ENCODE peak calls at places on chromosomes 7 and 10, in four cellular contexts. One of them, this sample, is unnamed.

GRCh38 chr10:71333154-71333887 is 14.3 kb downstream of the SLC29A3 start:
- DNase-seq in adrenal gland: no peak
- DNase-seq in PC-9: no peak
- DNase-seq in upper lobe of right lung: peak; percentile 76
- DNase-seq in this sample: no peak

GRCh38 chr7:118052330-118052729 is 131.6 kb upstream of the LSM8 start:
- DNase-seq in adrenal gland: no peak
- DNase-seq in PC-9: no peak
- DNase-seq in upper lobe of right lung: no peak
- DNase-seq in this sample: no peak

GRCh38 chr7:42264702-42265101 is 27.7 kb upstream of the GLI3 start:
- DNase-seq in adrenal gland: no peak
- DNase-seq in PC-9: no peak
- DNase-seq in upper lobe of right lung: no peak
- DNase-seq in this sample: no peak

GRCh38 chr10:92123031-92123450 is 167.8 kb downstream of the CPEB3 start:
- DNase-seq in adrenal gland: peak; percentile 22
- DNase-seq in PC-9: peak; percentile 43
- DNase-seq in upper lobe of right lung: no peak
- DNase-seq in this sample: no peak

GRCh38 chr10:131915990-131916766 is 15.4 kb downstream of the PPP2R2D start:
- DNase-seq in adrenal gland: peak; percentile 10
- DNase-seq in PC-9: no peak
- DNase-seq in upper lobe of right lung: peak; percentile 34
- DNase-seq in this sample: no peak

GRCh38 chr7:7719235-7719634 is 828 bp upstream of the RPA3 start:
- DNase-seq in adrenal gland: peak; percentile 50
- DNase-seq in PC-9: peak; percentile 37
- DNase-seq in upper lobe of right lung: no peak
- DNase-seq in this sample: no peak

GRCh38 chr7:5477723-5478531 is 54.3 kb upstream of the TNRC18 start:
- DNase-seq in adrenal gland: no peak
- DNase-seq in PC-9: no peak
- DNase-seq in upper lobe of right lung: no peak
- DNase-seq in this sample: no peak

GRCh38 chr10:118373786-118374185 is 31.7 kb upstream of the FAM204A start:
- DNase-seq in adrenal gland: no peak
- DNase-seq in PC-9: peak; percentile 16
- DNase-seq in upper lobe of right lung: no peak
- DNase-seq in this sample: no peak

GRCh38 chr10:30999084-30999712 is 32.5 kb downstream of the ZNF438 start:
- DNase-seq in adrenal gland: peak; percentile 38
- DNase-seq in PC-9: no peak
- DNase-seq in upper lobe of right lung: no peak
- DNase-seq in this sample: no peak

GRCh38 chr7:116325517-116325916 is 115.2 kb downstream of the TES start:
- DNase-seq in adrenal gland: no peak
- DNase-seq in PC-9: no peak
- DNase-seq in upper lobe of right lung: no peak
- DNase-seq in this sample: no peak

GRCh38 chr10:62437696-62438095 is 63.5 kb downstream of the ZNF365 start:
- DNase-seq in adrenal gland: no peak
- DNase-seq in PC-9: no peak
- DNase-seq in upper lobe of right lung: no peak
- DNase-seq in this sample: no peak

GRCh38 chr7:35983585-35983984 is 169.5 kb upstream of the EEPD1 start:
- DNase-seq in adrenal gland: no peak
- DNase-seq in PC-9: no peak
- DNase-seq in upper lobe of right lung: no peak
- DNase-seq in this sample: no peak

GRCh38 chr10:3480281-3480999 is 304.6 kb downstream of the KLF6 start:
- DNase-seq in adrenal gland: no peak
- DNase-seq in PC-9: no peak
- DNase-seq in upper lobe of right lung: no peak
- DNase-seq in this sample: no peak

GRCh38 chr7:158270856-158271413 is 316.7 kb downstream of the PTPRN2 start:
- DNase-seq in adrenal gland: no peak
- DNase-seq in PC-9: no peak
- DNase-seq in upper lobe of right lung: peak; percentile 38
- DNase-seq in this sample: no peak

GRCh38 chr7:110442386-110442837 is 648.5 kb upstream of the LRRN3 start:
- DNase-seq in adrenal gland: peak; percentile 33
- DNase-seq in PC-9: peak; percentile 47
- DNase-seq in upper lobe of right lung: no peak
- DNase-seq in this sample: no peak

GRCh38 chr10:124145109-124145860 is 51.9 kb upstream of the CHST15 start:
- DNase-seq in adrenal gland: peak; percentile 74
- DNase-seq in PC-9: no peak
- DNase-seq in upper lobe of right lung: peak; percentile 73
- DNase-seq in this sample: peak; percentile 74

GRCh38 chr10:100909506-100910260 is 3.1 kb upstream of the SLF2 start:
- DNase-seq in adrenal gland: no peak
- DNase-seq in PC-9: no peak
- DNase-seq in upper lobe of right lung: no peak
- DNase-seq in this sample: no peak

GRCh38 chr10:33352154-33352553 is 17.7 kb upstream of the NRP1 start:
- DNase-seq in adrenal gland: no peak
- DNase-seq in PC-9: no peak
- DNase-seq in upper lobe of right lung: no peak
- DNase-seq in this sample: no peak

GRCh38 chr7:69837387-69838068 is 239.3 kb downstream of the AUTS2 start:
- DNase-seq in adrenal gland: no peak
- DNase-seq in PC-9: no peak
- DNase-seq in upper lobe of right lung: no peak
- DNase-seq in this sample: no peak

GRCh38 chr7:127803626-127804025 is 151.6 kb downstream of the SND1 start:
- DNase-seq in adrenal gland: no peak
- DNase-seq in PC-9: no peak
- DNase-seq in upper lobe of right lung: no peak
- DNase-seq in this sample: no peak

GRCh38 chr7:4893929-4894475 is 10.5 kb upstream of the RADIL start:
- DNase-seq in adrenal gland: no peak
- DNase-seq in PC-9: no peak
- DNase-seq in upper lobe of right lung: no peak
- DNase-seq in this sample: no peak

GRCh38 chr7:46850563-46851325 is 731.2 kb downstream of the TNS3 start:
- DNase-seq in adrenal gland: no peak
- DNase-seq in PC-9: no peak
- DNase-seq in upper lobe of right lung: no peak
- DNase-seq in this sample: no peak

GRCh38 chr10:132705173-132705572 is 80.8 kb downstream of the NKX6-2 start:
- DNase-seq in adrenal gland: no peak
- DNase-seq in PC-9: no peak
- DNase-seq in upper lobe of right lung: peak; percentile 55
- DNase-seq in this sample: peak; percentile 44

GRCh38 chr10:80542053-80542452 is 4.4 kb downstream of the SH2D4B start:
- DNase-seq in adrenal gland: no peak
- DNase-seq in PC-9: no peak
- DNase-seq in upper lobe of right lung: no peak
- DNase-seq in this sample: no peak
- H3K4me3 ChIP-seq in adrenal gland: no peak overlapping the region
- H3K4me3 ChIP-seq in PC-9: no peak overlapping the region
- H3K4me3 ChIP-seq in upper lobe of right lung: no peak overlapping the region
- H3K4me3 ChIP-seq in this sample: no peak overlapping the region

GRCh38 chr7:45080265-45080957 is 8.4 kb downstream of the NACAD start:
- DNase-seq in adrenal gland: no peak
- DNase-seq in PC-9: no peak
- DNase-seq in upper lobe of right lung: peak; percentile 65
- DNase-seq in this sample: no peak
- H3K9me3 ChIP-seq in adrenal gland: no peaks in the 10 kb centered on the region
- H3K9me3 ChIP-seq in PC-9: no peaks in the 10 kb centered on the region
- H3K9me3 ChIP-seq in upper lobe of right lung: no peaks in the 10 kb centered on the region
- H3K9me3 ChIP-seq in this sample: no peaks in the 10 kb centered on the region

DNA sequence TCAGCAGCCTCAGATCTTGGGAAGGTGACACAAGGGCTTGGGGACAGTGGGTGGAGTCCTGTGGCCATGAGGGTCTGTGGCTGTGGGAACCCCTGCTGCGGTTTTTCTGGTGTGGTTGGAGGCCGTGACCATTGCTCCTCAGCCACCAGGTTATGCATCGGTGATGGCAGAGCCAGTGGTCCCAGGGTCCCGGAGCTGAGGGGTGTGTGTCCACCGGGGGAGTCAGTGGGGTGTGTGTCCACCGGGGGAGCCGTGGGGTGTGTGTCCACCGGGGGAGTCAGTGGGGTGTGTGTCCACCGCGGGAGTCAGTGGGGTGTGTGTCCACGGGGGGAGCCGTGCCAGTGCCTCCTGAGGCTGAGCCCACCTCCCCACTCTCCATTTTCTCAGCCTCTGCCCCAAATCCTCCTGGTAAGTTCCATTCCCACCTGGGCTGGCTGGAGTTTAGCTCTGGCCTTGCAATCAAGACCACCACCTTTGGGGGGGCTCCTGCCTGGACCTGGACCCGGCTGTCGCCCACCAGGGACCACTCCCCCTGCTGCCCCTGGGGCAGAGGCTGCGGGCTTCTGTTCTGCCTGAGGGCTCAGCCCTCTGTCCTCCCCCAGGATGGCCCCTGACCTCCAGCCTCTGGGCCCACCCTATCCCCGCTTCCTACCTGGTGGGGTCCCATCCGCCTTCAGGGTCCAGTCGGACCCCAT is 143.5 kb downstream of the ELFN1 start:
- DNase-seq in adrenal gland: no peak
- DNase-seq in PC-9: no peak
- DNase-seq in upper lobe of right lung: peak; percentile 55
- DNase-seq in this sample: no peak
- TF ChIP-seq CTCF in adrenal gland: no peak
- TF ChIP-seq CTCF in PC-9: no peak
- TF ChIP-seq CTCF in upper lobe of right lung: no peak
- TF ChIP-seq CTCF in this sample: no peak

GRCh38 chr10:117168135-117168674 is 29.1 kb upstream of the KCNK18 start:
- DNase-seq in adrenal gland: peak; percentile 51
- DNase-seq in PC-9: no peak
- DNase-seq in upper lobe of right lung: peak; percentile 87
- DNase-seq in this sample: no peak
- H3K4me3 ChIP-seq in adrenal gland: peak overlapping the region; percentile 37
- H3K4me3 ChIP-seq in PC-9: no peak overlapping the region
- H3K4me3 ChIP-seq in upper lobe of right lung: no peak overlapping the region
- H3K4me3 ChIP-seq in this sample: peak overlapping the region; percentile 0

GRCh38 chr7:2411049-2411448 is 7.6 kb downstream of the CHST12 start:
- DNase-seq in adrenal gland: no peak
- DNase-seq in PC-9: no peak
- DNase-seq in upper lobe of right lung: no peak
- DNase-seq in this sample: no peak
- H3K9me3 ChIP-seq in adrenal gland: no peaks in the 10 kb centered on the region
- H3K9me3 ChIP-seq in PC-9: no peaks in the 10 kb centered on the region
- H3K9me3 ChIP-seq in upper lobe of right lung: no peaks in the 10 kb centered on the region
- H3K9me3 ChIP-seq in this sample: no peaks in the 10 kb centered on the region

GRCh38 chr7:68629-69028 is 123.7 kb upstream of the FAM20C start:
- DNase-seq in adrenal gland: peak; percentile 12
- DNase-seq in PC-9: peak; percentile 38
- DNase-seq in upper lobe of right lung: no peak
- DNase-seq in this sample: peak; percentile 7

GRCh38 chr7:66741-67140 is 125.6 kb upstream of the FAM20C start:
- DNase-seq in adrenal gland: peak; percentile 14
- DNase-seq in PC-9: no peak
- DNase-seq in upper lobe of right lung: peak; percentile 42
- DNase-seq in this sample: no peak

GRCh38 chr7:66296-66695 is 126.1 kb upstream of the FAM20C start:
- DNase-seq in adrenal gland: peak; percentile 4
- DNase-seq in PC-9: no peak
- DNase-seq in upper lobe of right lung: peak; percentile 21
- DNase-seq in this sample: peak; percentile 0

GRCh38 chr7:65554-65953 is 126.8 kb upstream of the FAM20C start:
- DNase-seq in adrenal gland: peak; percentile 86
- DNase-seq in PC-9: no peak
- DNase-seq in upper lobe of right lung: peak; percentile 36
- DNase-seq in this sample: no peak

GRCh38 chr7:67738-68395 is 124.5 kb upstream of the FAM20C start:
- DNase-seq in adrenal gland: peak; percentile 9
- DNase-seq in PC-9: no peak
- DNase-seq in upper lobe of right lung: peak; percentile 39
- DNase-seq in this sample: peak; percentile 2
- TF ChIP-seq CTCF in adrenal gland: no peak
- TF ChIP-seq CTCF in PC-9: no peak
- TF ChIP-seq CTCF in upper lobe of right lung: no peak
- TF ChIP-seq CTCF in this sample: no peak

GRCh38 chr7:130733866-130734524 is at the start of gene KLF14:
- DNase-seq in adrenal gland: peak; percentile 77
- DNase-seq in PC-9: peak; percentile 23
- DNase-seq in upper lobe of right lung: peak; percentile 64
- DNase-seq in this sample: no peak
- H3K4me3 ChIP-seq in adrenal gland: peak within 1 kb of the TSS; percentile 84
- H3K4me3 ChIP-seq in PC-9: peak within 1 kb of the TSS; percentile 48
- H3K4me3 ChIP-seq in upper lobe of right lung: peak within 1 kb of the TSS; percentile 37
- H3K4me3 ChIP-seq in this sample: peak within 1 kb of the TSS; percentile 54

DNA sequence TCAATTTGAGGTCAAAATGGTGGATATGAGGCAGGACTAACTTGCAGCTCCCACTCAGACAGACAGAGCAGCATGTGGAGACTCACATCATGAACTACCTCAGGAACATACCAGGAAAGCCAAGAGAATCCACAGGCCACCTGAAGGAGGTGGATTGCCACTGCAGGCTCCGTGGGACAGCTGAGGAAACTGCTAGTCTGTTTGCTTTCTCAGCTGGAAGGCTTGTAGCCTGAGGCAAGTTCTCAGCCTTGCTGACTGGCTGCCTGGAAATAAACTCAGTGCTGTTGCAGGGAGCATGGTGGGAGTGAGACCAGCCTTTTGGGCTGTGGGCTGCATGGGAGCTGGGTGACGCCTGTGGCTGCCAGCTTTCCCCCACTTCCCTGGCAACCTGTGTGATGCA is 202.9 kb downstream of the ZNF248 start:
- DNase-seq in adrenal gland: no peak
- DNase-seq in PC-9: no peak
- DNase-seq in upper lobe of right lung: no peak
- DNase-seq in this sample: no peak
- H3K9me3 ChIP-seq in adrenal gland: no peaks in the 10 kb centered on the region
- H3K9me3 ChIP-seq in PC-9: no peaks in the 10 kb centered on the region
- H3K9me3 ChIP-seq in upper lobe of right lung: peaks cover 3% of the 10 kb centered on the region
- H3K9me3 ChIP-seq in this sample: no peaks in the 10 kb centered on the region

GRCh38 chr10:114087255-114087654 is 43.6 kb downstream of the ADRB1 start:
- DNase-seq in adrenal gland: no peak
- DNase-seq in PC-9: no peak
- DNase-seq in upper lobe of right lung: no peak
- DNase-seq in this sample: no peak
- TF ChIP-seq CTCF in adrenal gland: no peak
- TF ChIP-seq CTCF in PC-9: no peak
- TF ChIP-seq CTCF in upper lobe of right lung: no peak
- TF ChIP-seq CTCF in this sample: no peak

This sample was measured in ascending aorta.